ENCODE peak calls at places on chromosome X, in four cellular contexts. F, C, P and W are unnamed samples.

GRCh38 chrX:70969635-70970481 is 39.0 kb upstream of the SLC7A3 start:
- DNase-seq in P (no peak), C (peak; percentile 20), F (peak; percentile 78), W (no peak)

GRCh38 chrX:153957224-153957623 is 12.8 kb upstream of the RENBP start:
- DNase-seq in C (no peak), P (no peak), F (no peak), W (no peak)

GRCh38 chrX:115892056-115892708 is 278.4 kb upstream of the AGTR2 start:
- DNase-seq in C (no peak), P (peak; percentile 24), F (no peak), W (no peak)

GRCh38 chrX:1336331-1337143 is at the start of gene IL3RA:
- DNase-seq in C (no peak), P (no peak), F (no peak), W (peak; percentile 45)

GRCh38 chrX:118550792-118551191 is 55.2 kb downstream of the DOCK11 start:
- DNase-seq in P (no peak), C (no peak), F (no peak), W (no peak)

GRCh38 chrX:113157496-113157895 is 316.9 kb upstream of the AMOT start:
- DNase-seq in F (no peak), P (no peak), C (peak; percentile 10), W (no peak)

GRCh38 chrX:56232221-56233082 is at the start of gene KLF8:
- DNase-seq in C (peak; percentile 50), P (no peak), F (peak; percentile 35), W (no peak)

GRCh38 chrX:73289039-73289438 is 74.4 kb upstream of the NAP1L2 start:
- DNase-seq in F (no peak), P (no peak), C (peak; percentile 38), W (no peak)

GRCh38 chrX:21973321-21974010 is 33.0 kb downstream of the SMS start:
- DNase-seq in C (no peak), P (no peak), F (no peak), W (no peak)

GRCh38 chrX:95721011-95721410 is 963.6 kb upstream of the DIAPH2 start:
- DNase-seq in C (no peak), F (no peak), P (no peak), W (no peak)

GRCh38 chrX:130100180-130100579 is 10.1 kb downstream of the ELF4 start:
- DNase-seq in P (no peak), F (peak; percentile 57), C (no peak), W (no peak)

GRCh38 chrX:152958047-152958446 is 35.9 kb downstream of the PNMA5 start:
- DNase-seq in F (no peak), P (no peak), C (no peak), W (no peak)

GRCh38 chrX:28223991-28224390 is 242.7 kb upstream of the DCAF8L1 start:
- DNase-seq in P (no peak), C (no peak), F (no peak), W (no peak)

GRCh38 chrX:20547649-20548051 is 280.9 kb upstream of the RPS6KA3 start:
- DNase-seq in C (no peak), P (peak; percentile 48), F (no peak), W (peak; percentile 74)

GRCh38 chrX:125203379-125203736 is 116.3 kb upstream of the TEX13C start:
- DNase-seq in F (no peak), P (no peak), C (no peak), W (no peak)

GRCh38 chrX:1398431-1399340 is 6.8 kb upstream of the SLC25A6 start:
- DNase-seq in F (no peak), P (no peak), C (no peak), W (no peak)

GRCh38 chrX:63746278-63746677 is 38.7 kb downstream of the ARHGEF9 start:
- DNase-seq in P (no peak), F (no peak), C (no peak), W (no peak)

GRCh38 chrX:14028473-14028872 is 1.2 kb downstream of the GEMIN8 start:
- DNase-seq in C (no peak), P (no peak), F (no peak), W (no peak)
- TF ChIP-seq NR3C1 in C (no peak), P (no peak), F (no peak), W (no peak)

GRCh38 chrX:46588263-46588662 is 14.7 kb downstream of the CHST7 start:
- DNase-seq in F (no peak), C (peak; percentile 13), P (no peak), W (no peak)

GRCh38 chrX:46587753-46588171 is 14.2 kb downstream of the CHST7 start:
- DNase-seq in P (no peak), C (no peak), F (no peak), W (no peak)

GRCh38 chrX:46595084-46595483 is 21.5 kb downstream of the CHST7 start:
- DNase-seq in P (no peak), F (no peak), C (no peak), W (no peak)

GRCh38 chrX:46587158-46587557 is 13.6 kb downstream of the CHST7 start:
- DNase-seq in F (no peak), P (no peak), C (no peak), W (no peak)

DNA sequence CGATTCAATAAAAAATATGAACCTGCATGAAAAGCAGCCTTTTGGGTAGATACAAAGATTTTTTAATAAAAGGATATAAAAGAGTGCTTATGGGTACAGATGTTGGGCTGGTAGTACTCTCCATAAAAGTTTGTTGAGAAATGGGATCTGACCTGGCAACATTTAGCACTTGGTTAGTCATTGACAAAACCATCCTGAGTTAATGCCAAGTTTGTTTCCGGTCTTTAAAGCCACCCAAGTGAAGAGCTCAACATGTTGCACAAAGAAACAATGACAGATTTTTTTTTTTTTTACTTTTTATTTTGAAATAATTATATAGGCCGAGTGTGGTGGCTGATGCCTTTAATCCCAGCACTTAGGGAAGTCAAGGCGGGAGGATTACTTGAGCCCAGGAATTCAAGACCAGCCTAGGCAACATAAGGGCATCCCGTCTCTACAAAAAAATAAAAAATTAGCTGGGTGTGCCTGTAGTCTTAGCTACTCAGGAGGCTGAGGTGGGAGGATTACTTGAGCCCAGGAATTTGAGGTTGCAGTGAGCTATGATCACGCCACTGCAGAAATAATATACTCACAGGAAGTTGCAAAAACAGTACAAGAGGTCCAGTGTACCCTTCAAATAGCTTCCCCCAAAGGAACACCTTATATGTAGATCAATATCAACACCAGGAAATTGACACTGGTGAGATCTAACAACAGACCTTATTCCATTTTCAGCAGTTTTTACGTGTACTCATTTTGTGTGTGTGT is 16.6 kb downstream of the CHST7 start:
- DNase-seq in C (no peak), P (no peak), F (no peak), W (peak; percentile 36)
- TF ChIP-seq NR3C1 in C (no peak), P (no peak), F (no peak), W (no peak)

GRCh38 chrX:5236096-5236495 is 992.6 kb downstream of the NLGN4X start:
- DNase-seq in C (peak; percentile 9), F (no peak), P (no peak), W (peak; percentile 1)
- TF ChIP-seq NR3C1 in C (no peak), F (no peak), P (no peak), W (no peak)

DNA sequence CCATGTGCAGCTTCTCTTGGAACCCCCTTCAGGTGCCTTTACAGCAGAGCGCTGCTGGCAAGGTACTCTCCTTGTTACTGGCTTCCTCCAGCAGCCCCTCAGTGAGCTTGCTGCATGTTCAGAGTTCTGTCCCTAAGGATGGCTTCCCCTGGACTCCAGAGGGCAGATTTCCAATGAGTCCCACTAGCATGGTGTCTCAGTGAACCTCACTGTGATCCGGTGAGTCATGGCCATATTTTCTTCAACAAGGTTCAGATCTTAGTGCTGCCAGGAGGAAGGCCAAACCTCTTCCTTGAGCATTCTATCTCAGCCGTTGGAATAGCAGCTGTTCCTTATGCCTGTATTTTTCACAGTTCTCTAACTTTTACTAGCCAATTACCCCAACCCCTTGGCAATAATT is 98.8 kb downstream of the CASK start:
- DNase-seq in F (no peak), P (no peak), C (no peak), W (no peak)
- TF ChIP-seq NR3C1 in F (no peak), P (no peak), C (no peak), W (no peak)